ENCODE peak calls at places on chromosomes 12 and 14, in four cellular contexts. W is H9; B is heart right ventricle; T is CD4-positive, CD25-positive, alpha-beta regulatory T cell. G is an unnamed sample. For H3K27me3, the result is how much of the 10 kb centered on the place peaks cover.

GRCh38 chr14:58772061-58772604 is 134.4 kb downstream of the DACT1 start:
- DNase-seq in W (no peak), B (no peak), T (no peak), G (no peak)

GRCh38 chr12:128607606-128608005 is 216.2 kb downstream of the SLC15A4 start:
- DNase-seq in W (no peak), B (no peak), T (no peak), G (no peak)

GRCh38 chr12:116236148-116236731 is 41.3 kb downstream of the MED13L start:
- DNase-seq in W (no peak), B (no peak), T (peak), G (peak)

GRCh38 chr12:99381992-99382391 is 265.6 kb upstream of the GARIN6 start:
- DNase-seq in W (no peak), B (no peak), T (peak), G (no peak)

GRCh38 chr14:42112108-42112507 is 505.4 kb downstream of the LRFN5 start:
- DNase-seq in W (no peak), B (no peak), T (no peak), G (no peak)

GRCh38 chr12:120388711-120389431 is 19.9 kb upstream of the MSI1 start:
- DNase-seq in W (peak), B (no peak), T (no peak), G (no peak)

GRCh38 chr14:61129168-61129745 is 148.2 kb downstream of the SLC38A6 start:
- DNase-seq in W (no peak), B (no peak), T (no peak), G (no peak)

GRCh38 chr12:111354511-111354910 is 14.4 kb downstream of the PHETA1 start:
- DNase-seq in W (no peak), B (no peak), T (no peak), G (no peak)

GRCh38 chr14:55094630-55095157 is 34.4 kb upstream of the LGALS3 start:
- DNase-seq in W (no peak), B (no peak), T (no peak), G (no peak)

GRCh38 chr12:111426341-111427185 is 20.8 kb downstream of the SH2B3 start:
- DNase-seq in W (no peak), B (no peak), T (peak), G (no peak)

GRCh38 chr14:58078068-58078467 is 73.9 kb downstream of the ARMH4 start:
- DNase-seq in W (no peak), B (no peak), T (no peak), G (no peak)

GRCh38 chr12:26434299-26434915 is 239.0 kb downstream of the SSPN start:
- DNase-seq in W (peak), B (no peak), T (peak), G (no peak)

GRCh38 chr12:65534105-65534841 is 255.8 kb downstream of the MSRB3 start:
- DNase-seq in W (no peak), B (no peak), T (no peak), G (no peak)

GRCh38 chr12:65539062-65539461 is 260.6 kb downstream of the MSRB3 start:
- DNase-seq in W (no peak), B (no peak), T (no peak), G (no peak)

GRCh38 chr12:65537978-65538377 is 259.5 kb downstream of the MSRB3 start:
- DNase-seq in W (no peak), B (no peak), T (no peak), G (no peak)

GRCh38 chr12:65535951-65536350 is 257.5 kb downstream of the MSRB3 start:
- DNase-seq in W (no peak), B (no peak), T (no peak), G (no peak)

GRCh38 chr12:65536876-65537661 is 258.6 kb downstream of the MSRB3 start:
- DNase-seq in W (no peak), B (no peak), T (no peak), G (peak)
- H3K27ac ChIP-seq in W (no peak), B (no peak), T (no peak), G (no peak)

GRCh38 chr14:102926104-102926503 is 3.6 kb downstream of the AMN start:
- DNase-seq in W (no peak), B (no peak), T (no peak), G (no peak)
- H3K27me3 ChIP-seq in W (under half), B (half or more), T (under half), G (half or more)

GRCh38 chr12:13186292-13186691 is 10.2 kb upstream of the EMP1 start:
- DNase-seq in W (peak), B (no peak), T (no peak), G (no peak)

GRCh38 chr12:13190275-13190674 is 6.3 kb upstream of the EMP1 start:
- DNase-seq in W (no peak), B (no peak), T (no peak), G (no peak)

GRCh38 chr12:13189254-13189653 is 7.3 kb upstream of the EMP1 start:
- DNase-seq in W (no peak), B (no peak), T (no peak), G (no peak)

GRCh38 chr12:13183621-13184020 is 12.9 kb upstream of the EMP1 start:
- DNase-seq in W (no peak), B (no peak), T (no peak), G (no peak)

DNA sequence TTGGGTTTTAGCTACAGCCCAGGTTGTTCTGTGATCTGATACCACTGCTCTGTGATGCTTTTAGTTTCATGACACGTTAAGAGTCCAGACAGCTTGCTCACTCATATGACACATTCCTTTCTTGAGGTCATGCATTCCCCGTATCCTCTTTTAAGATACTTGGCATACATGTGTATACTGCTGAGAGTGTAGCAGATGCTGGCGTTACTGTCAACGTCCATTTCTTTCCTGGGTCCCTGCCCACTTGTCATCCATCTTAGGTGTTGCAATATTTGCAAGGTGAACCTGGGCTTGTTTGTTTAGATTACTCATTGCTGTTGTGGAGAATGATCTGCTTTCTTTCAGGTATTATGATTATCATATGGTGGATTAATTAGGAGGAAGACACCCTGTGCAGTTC is 9.1 kb upstream of the EMP1 start:
- DNase-seq in W (no peak), B (no peak), T (no peak), G (no peak)
- H3K27ac ChIP-seq in W (no peak), B (no peak), T (no peak), G (no peak)

GRCh38 chr12:114508529-114509129 is 102.7 kb upstream of the TBX5 start:
- DNase-seq in W (peak), B (peak), T (peak), G (peak)

GRCh38 chr12:114499338-114499737 is 93.4 kb upstream of the TBX5 start:
- DNase-seq in W (no peak), B (no peak), T (no peak), G (no peak)

GRCh38 chr12:114501474-114501807 is 95.5 kb upstream of the TBX5 start:
- DNase-seq in W (no peak), B (no peak), T (no peak), G (no peak)

GRCh38 chr12:114500775-114501473 is 95.0 kb upstream of the TBX5 start:
- DNase-seq in W (no peak), B (no peak), T (no peak), G (no peak)

GRCh38 chr12:114504311-114504710 is 98.4 kb upstream of the TBX5 start:
- DNase-seq in W (no peak), B (no peak), T (no peak), G (no peak)
- H3K27me3 ChIP-seq in W (under half), B (half or more), T (under half), G (under half)

DNA sequence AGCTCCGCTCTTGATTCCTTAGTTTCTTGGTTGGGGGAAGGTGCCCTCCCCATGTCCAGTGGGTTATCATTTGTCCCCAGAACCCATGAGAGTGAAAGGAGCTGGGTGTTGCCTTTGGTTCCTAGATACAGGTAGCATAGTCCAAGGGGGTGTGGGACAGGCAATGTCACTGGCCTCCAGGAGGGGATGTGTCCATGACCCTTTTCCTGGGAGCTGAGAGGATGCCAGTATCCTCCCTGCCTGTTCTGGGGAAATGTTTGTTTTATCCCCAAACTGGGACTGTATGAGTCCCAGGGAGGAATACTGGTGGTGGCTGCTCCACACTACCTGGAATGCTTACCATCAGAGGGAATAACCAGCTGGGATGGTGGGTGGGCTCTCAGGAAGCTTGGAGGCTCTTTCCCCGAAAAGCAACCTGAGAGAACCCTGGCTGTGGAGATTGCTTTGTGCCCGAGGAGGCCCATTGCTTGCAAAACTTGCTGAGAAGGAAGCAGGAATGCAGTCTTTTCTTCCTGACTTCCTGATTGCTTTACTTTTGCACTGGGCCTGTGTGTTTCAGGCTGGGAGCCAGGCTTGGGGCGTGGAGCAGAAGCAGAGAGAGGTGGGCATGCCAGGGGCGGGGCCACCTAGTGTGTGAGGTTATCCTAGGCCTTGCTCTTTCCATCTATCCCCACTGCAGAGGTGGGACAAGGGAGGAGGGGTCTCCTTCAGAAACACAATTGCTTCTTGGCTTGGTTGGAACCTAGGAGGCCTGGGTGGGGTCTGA is 715 bp upstream of the SLC10A1 start:
- DNase-seq in W (no peak), B (no peak), T (no peak), G (no peak)
- H3K27ac ChIP-seq in W (no peak), B (no peak), T (no peak), G (no peak)

DNA sequence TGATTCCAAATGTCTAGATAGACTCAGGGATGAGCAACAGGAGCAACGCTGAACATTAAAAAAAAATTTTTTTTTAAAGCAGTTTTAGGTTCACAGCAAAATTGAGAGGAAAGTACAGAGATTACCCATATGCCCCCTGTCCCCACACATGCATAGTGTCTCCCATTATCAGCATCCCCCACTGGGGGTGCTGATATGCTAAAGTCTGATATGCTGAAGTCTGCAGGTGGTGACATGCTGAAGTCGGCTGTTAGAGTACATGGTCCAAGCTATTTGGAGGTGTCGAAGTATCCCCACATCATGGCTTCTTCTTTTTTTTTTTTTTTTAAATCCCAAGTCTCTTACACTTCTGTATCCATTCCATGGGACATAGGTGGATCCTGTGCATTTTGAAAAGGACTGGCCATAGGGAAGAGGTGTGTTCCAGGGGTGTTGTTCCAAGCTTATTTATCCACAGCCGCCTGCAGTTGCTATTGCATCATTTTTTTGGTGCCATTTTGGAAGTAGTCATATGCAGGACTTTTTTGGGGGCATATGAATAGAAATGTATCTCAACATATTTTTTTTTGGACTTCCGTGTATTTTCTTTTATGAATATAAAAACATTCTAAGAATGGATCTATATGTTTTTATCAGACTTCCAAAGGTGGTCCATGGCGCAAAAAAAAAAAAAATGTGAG is 19.0 kb upstream of the MIS18BP1 start:
- DNase-seq in W (no peak), B (no peak), T (no peak), G (no peak)
- H3K27me3 ChIP-seq in W (under half), B (under half), T (under half), G (under half)

GRCh38 chr12:28035483-28035882 is 63.0 kb upstream of the PTHLH start:
- DNase-seq in W (no peak), B (no peak), T (no peak), G (no peak)
- H3K27ac ChIP-seq in W (no peak), B (no peak), T (no peak), G (no peak)

DNA sequence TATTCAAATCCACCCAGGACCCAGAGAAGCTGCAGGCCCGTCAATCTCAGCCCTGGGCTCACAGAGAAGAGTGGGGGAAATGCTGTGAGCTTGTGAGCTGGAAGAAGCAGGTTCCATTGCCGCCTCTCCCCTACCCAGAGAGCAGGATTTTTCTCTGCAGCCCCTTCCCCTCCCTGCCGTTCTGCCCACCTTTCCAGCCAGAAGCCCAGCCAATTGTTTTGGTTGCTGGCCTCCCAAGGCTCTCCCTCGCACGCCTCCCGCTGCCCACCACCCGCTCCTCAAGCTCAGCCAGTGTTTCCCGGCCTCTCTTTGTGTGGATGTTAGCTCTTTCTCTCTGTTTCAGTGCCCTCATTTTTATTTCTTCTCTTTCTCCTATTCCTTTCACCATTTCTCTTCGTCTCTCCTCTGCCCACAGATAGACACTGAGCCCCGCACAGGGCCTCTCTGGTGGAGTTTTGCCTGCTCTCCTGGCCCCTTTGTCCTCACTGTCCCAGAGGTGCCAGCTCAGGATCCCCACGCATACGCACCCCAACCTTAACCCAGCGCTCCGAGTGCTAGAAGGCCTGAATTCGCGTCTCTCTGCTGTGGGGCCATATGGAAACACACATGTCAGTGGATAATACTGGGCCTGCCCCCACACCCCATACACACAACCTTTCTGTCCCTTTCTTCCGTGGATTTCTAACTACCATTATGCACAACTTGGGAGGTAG is 55.0 kb downstream of the SMUG1 start:
- DNase-seq in W (no peak), B (no peak), T (no peak), G (no peak)
- H3K27me3 ChIP-seq in W (under half), B (half or more), T (under half), G (under half)

G was measured in tibial nerve.